ENCODE peak calls at places on chromosomes 5 and 9, in four cellular contexts. A is H1, N is HepG2, S is GM12878. O is an unnamed sample.

GRCh38 chr5:51433052-51433710 is 49.9 kb downstream of the ISL1 start:
- DNase-seq in A (no peak), N (no peak), S (no peak), O (no peak)

GRCh38 chr9:26357803-26358339 is 534.7 kb downstream of the CAAP1 start:
- DNase-seq in N (no peak), S (no peak), A (no peak), O (no peak)

GRCh38 chr5:151023047-151023615 is 2.7 kb downstream of the GPX3 start:
- DNase-seq in N (no peak), S (no peak), A (no peak), O (no peak)

GRCh38 chr5:39801306-39801705 is 376.5 kb upstream of the DAB2 start:
- DNase-seq in A (no peak), N (no peak), S (no peak), O (no peak)

GRCh38 chr9:86591472-86591871 is 237.3 kb upstream of the TUT7 start:
- DNase-seq in S (no peak), A (no peak), N (no peak), O (no peak)

GRCh38 chr5:172903790-172904189 is 55.4 kb upstream of the RPL26L1 start:
- DNase-seq in S (no peak), N (no peak), A (no peak), O (no peak)

GRCh38 chr5:114325552-114325951 is 36.3 kb upstream of the KCNN2 start:
- DNase-seq in S (no peak), N (no peak), A (no peak), O (no peak)

GRCh38 chr9:125550216-125550614 is 156.8 kb downstream of the MAPKAP1 start:
- DNase-seq in S (no peak), N (peak; percentile 7), A (no peak), O (no peak)

GRCh38 chr9:14278291-14278721 is 35.6 kb downstream of the NFIB start:
- DNase-seq in A (no peak), S (no peak), N (peak; percentile 5), O (no peak)

GRCh38 chr9:123825337-123825736 is 104.6 kb downstream of the DENND1A start:
- DNase-seq in A (no peak), S (no peak), N (peak; percentile 32), O (peak; percentile 13)

GRCh38 chr5:446864-447263 is 3.9 kb downstream of the EXOC3 start:
- DNase-seq in A (no peak), N (peak; percentile 42), S (no peak), O (no peak)

GRCh38 chr5:135377751-135378680 is 21.0 kb downstream of the MACROH2A1 start:
- DNase-seq in A (no peak), S (no peak), N (no peak), O (no peak)

GRCh38 chr9:109967651-109968331 is 187.8 kb downstream of the PALM2AKAP2 start:
- DNase-seq in A (no peak), N (no peak), S (peak; percentile 96), O (no peak)

GRCh38 chr9:134182554-134183219 is 18.3 kb upstream of the RNU6ATAC start:
- DNase-seq in A (no peak), N (no peak), S (no peak), O (no peak)

GRCh38 chr9:137214620-137215019 is 7.4 kb downstream of the RNF208 start:
- DNase-seq in N (no peak), A (no peak), S (no peak), O (no peak)

GRCh38 chr9:123020796-123021195 is 12.7 kb upstream of the GPR21 start:
- DNase-seq in S (no peak), A (no peak), N (no peak), O (no peak)

GRCh38 chr9:128251701-128252100 is 24.1 kb downstream of the GOLGA2 start:
- DNase-seq in N (no peak), S (no peak), A (no peak), O (no peak)

GRCh38 chr9:130104413-130105193 is 50.9 kb downstream of the GPR107 start:
- DNase-seq in A (no peak), S (no peak), N (no peak), O (no peak)

DNA sequence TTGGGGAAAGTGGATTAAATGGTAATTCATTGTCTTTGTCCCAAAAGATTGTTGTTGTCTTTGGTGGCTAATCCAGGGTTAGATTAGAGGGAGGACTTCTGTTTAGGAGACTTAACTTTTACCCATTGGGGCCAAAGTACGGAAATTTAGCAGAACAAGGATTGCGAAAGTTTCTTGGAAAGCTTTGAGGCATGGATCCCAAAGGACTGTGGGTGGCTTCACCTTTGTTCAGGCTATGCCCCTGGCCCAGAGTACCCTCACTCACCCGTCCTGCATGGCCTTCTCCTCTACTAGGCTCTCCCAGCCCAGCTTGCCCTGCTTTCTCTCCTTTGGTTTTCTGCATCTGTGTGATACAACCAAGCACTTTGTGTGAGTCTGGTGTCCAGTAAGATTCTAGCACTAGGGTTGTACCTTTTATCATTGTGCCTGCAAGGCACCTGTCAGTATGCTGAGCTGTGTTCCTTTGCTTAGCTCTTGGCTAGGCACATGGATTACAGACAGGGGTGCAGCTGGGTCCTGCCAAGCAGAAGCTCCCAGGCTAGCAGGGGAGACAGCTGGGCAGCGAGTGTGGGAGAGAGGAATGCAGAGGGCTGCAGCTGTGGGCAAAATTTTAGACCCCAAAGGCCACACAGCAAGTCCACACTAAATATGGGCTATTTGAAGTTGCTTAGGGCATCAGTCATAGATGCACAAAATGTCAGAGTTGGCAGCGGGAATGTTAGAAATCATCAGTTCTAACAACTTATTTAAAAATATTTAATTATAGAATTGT is 3.2 kb downstream of the PPARGC1B start:
- DNase-seq in S (no peak), A (no peak), N (no peak), O (no peak)
- TF ChIP-seq SUZ12 in S (no peak), A (no peak), N (no peak), O (no peak)

GRCh38 chr5:52709171-52709925 is 78.4 kb upstream of the ITGA1 start:
- DNase-seq in S (no peak), N (peak; percentile 88), A (no peak), O (no peak)
- TF ChIP-seq ZNF274 in S (no peak), N (no peak), A (no peak), O (no peak)

GRCh38 chr9:33044162-33044673 is 19.1 kb downstream of the DNAJA1 start:
- DNase-seq in A (peak; percentile 83), S (no peak), N (no peak), O (peak; percentile 72)
- TF ChIP-seq YY1 in A (no peak), S (no peak), N (no peak), O (no peak)

GRCh38 chr9:113919825-113920224 is 43.7 kb downstream of the ZNF618 start:
- DNase-seq in S (no peak), A (peak; percentile 45), N (no peak), O (peak; percentile 6)

GRCh38 chr9:113916931-113917330 is 40.8 kb downstream of the ZNF618 start:
- DNase-seq in N (no peak), S (no peak), A (no peak), O (no peak)

GRCh38 chr9:113920872-113921271 is 44.8 kb downstream of the ZNF618 start:
- DNase-seq in A (peak; percentile 14), S (no peak), N (no peak), O (no peak)

GRCh38 chr9:113919422-113919821 is 43.3 kb downstream of the ZNF618 start:
- DNase-seq in S (no peak), N (no peak), A (peak; percentile 41), O (no peak)

GRCh38 chr9:113918697-113919390 is 42.7 kb downstream of the ZNF618 start:
- DNase-seq in S (no peak), A (peak; percentile 32), N (no peak), O (no peak)
- TF ChIP-seq SUZ12 in S (no peak), A (no peak), N (no peak), O (no peak)

GRCh38 chr9:69745716-69746538 is 13.9 kb downstream of the PTAR1 start:
- DNase-seq in N (peak; percentile 14), S (no peak), A (no peak), O (no peak)

GRCh38 chr9:69748304-69748703 is 11.5 kb downstream of the PTAR1 start:
- DNase-seq in S (no peak), N (peak; percentile 81), A (no peak), O (no peak)

GRCh38 chr9:69750085-69750484 is 9.7 kb downstream of the PTAR1 start:
- DNase-seq in N (no peak), A (no peak), S (no peak), O (no peak)

GRCh38 chr9:69744688-69745380 is 15.0 kb downstream of the PTAR1 start:
- DNase-seq in A (no peak), N (no peak), S (no peak), O (no peak)

DNA sequence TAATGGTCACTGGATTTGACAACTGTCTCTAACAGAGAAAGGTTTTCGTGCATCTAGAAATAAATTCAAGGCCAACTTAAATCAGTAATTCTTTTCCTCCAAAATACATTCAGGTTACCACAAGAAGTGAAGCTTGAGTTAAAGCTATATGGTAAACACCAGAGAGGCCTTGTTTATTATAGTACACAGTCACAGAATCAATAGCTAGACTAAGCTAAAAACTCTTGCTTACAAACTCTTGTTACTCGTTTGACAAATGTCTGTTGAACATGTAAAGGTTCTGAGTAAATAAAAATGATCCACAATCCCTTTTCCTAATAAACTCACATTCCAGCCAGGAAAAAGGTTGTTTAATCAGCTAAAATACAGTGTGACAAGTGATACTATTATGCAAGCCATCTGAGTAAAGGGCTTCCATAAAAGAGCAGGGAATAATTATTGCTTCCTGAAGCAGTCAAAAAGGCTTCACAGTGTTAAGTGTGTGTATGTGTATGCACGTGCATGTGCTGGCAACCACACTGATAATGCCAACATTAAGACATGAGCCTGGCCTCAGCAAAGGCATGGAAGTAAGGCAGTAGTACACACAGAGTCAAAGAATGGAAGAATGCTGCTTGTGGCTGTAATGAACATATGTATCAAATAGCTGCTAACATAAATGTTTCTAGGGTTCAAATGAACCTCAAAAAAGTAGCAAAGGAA is 12.8 kb downstream of the PTAR1 start:
- DNase-seq in S (no peak), N (peak; percentile 12), A (no peak), O (no peak)
- TF ChIP-seq ZNF274 in S (no peak), N (no peak), A (no peak), O (no peak)

DNA sequence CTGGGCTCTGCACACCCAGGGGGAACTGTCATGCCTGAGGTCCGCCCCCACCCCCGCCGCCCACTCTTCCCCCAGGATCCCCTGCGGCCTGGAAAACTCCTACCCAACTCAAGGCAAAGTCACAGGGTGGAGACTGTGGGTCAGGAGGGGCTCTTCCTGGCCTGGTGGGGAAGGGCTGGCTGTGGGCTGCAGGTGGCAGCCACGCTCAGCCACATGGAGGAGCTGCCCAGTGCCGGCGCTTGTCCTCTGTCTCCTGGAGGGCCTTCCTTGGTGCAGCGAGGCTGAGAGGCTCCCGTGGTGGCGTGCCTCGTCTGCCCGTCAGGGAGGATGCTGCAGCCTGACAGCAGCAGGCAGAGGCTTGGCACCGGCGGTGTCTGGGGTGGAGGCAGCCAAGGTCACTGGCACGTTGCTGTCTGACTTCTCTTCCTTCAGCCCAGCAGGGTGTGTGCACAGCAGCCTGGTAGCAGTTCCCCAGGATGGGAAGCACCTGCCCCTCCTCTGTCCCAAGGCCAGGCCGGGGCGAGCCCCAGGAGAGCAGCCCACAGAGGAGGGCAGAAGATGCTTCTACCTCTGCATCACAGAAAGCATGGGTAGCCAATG is 78.1 kb downstream of the ADAMTS2 start:
- DNase-seq in N (no peak), A (no peak), S (no peak), O (no peak)
- TF ChIP-seq YY1 in N (no peak), A (no peak), S (no peak), O (no peak)

DNA sequence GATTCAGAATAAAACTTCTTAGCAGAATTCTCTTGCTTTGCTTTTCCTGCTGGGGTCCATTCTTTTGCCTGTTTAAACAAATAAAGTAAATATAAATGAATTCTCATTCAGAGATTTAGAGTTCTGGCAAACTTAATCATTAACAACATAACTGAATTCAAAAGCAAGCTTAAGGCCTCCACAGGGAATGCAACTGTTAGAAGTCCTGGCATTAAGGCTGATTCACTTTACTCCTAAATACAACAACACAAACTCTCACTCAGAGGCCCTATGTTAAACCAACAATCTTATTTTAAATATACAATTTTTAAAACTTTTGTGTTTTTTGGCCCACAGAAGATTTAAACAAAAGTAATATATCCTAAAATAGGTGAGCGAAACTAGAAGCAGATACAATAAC is 178.3 kb downstream of the AP3B1 start:
- DNase-seq in A (no peak), S (no peak), N (peak; percentile 10), O (no peak)
- TF ChIP-seq SUZ12 in A (no peak), S (no peak), N (no peak), O (no peak)

O was measured in NT2/D1.